ENCODE peak calls at places on chromosomes 12 and 14, in seven cellular contexts. X is M059J; V is stimulated activated CD4-positive, alpha-beta T cell treated with anti-CD3 and anti-CD28 coated beads, Interleukin-2, amount 100 ng/mL, for 24 hours; E is psoas muscle; W is AG04450; I is AG09309; N is effector memory CD4-positive, alpha-beta T cell. T is an unnamed sample.

GRCh38 chr14:76768201-76768656 is 7.0 kb downstream of the VASH1 start:
- DNase-seq in X (no peak), E (peak), W (no peak), N (peak), I (no peak), V (peak), T (no peak)

GRCh38 chr12:121861549-121862254 is 3.0 kb upstream of the HPD start:
- DNase-seq in X (peak), V (no peak), N (no peak), W (no peak), I (no peak), E (no peak), T (no peak)

GRCh38 chr12:84408936-84409335 is 503.7 kb downstream of the SLC6A15 start:
- DNase-seq in X (no peak), E (no peak), N (no peak), W (no peak), I (no peak), V (no peak), T (no peak)

GRCh38 chr14:38257500-38257899 is 1.6 kb upstream of the CLEC14A start:
- DNase-seq in V (no peak), X (no peak), I (no peak), W (no peak), N (no peak), E (no peak), T (no peak)

GRCh38 chr14:65210827-65211192 is 108.5 kb upstream of the MAX start:
- DNase-seq in V (no peak), N (no peak), E (no peak), X (no peak), W (no peak), I (no peak), T (no peak)

GRCh38 chr12:100234166-100234565 is 32.7 kb downstream of the DEPDC4 start:
- DNase-seq in V (no peak), X (peak), W (peak), N (no peak), E (no peak), I (peak), T (no peak)

GRCh38 chr12:68453876-68454275 is 121.7 kb upstream of the MDM1 start:
- DNase-seq in N (no peak), E (no peak), W (no peak), I (no peak), V (no peak), X (no peak), T (no peak)

GRCh38 chr14:103882503-103883262 is 35.3 kb upstream of the PPP1R13B start:
- DNase-seq in I (no peak), N (no peak), W (no peak), V (no peak), E (no peak), X (no peak), T (no peak)

GRCh38 chr12:104275689-104276088 is 27.9 kb upstream of the EID3 start:
- DNase-seq in N (no peak), I (no peak), W (no peak), V (no peak), E (no peak), X (peak), T (no peak)

GRCh38 chr14:62158779-62159178 is 396.6 kb downstream of the SNAPC1 start:
- DNase-seq in I (no peak), V (no peak), W (no peak), E (no peak), X (no peak), N (no peak), T (no peak)

GRCh38 chr12:115934877-115935276 is 342.6 kb downstream of the MED13L start:
- DNase-seq in E (no peak), N (no peak), I (no peak), X (no peak), W (no peak), V (no peak), T (no peak)

GRCh38 chr14:61385002-61385685 is 63.8 kb downstream of the PRKCH start:
- DNase-seq in I (no peak), X (peak), W (no peak), N (peak), E (no peak), V (peak), T (no peak)

GRCh38 chr14:101819251-101819990 is 57.9 kb downstream of the PPP2R5C start:
- DNase-seq in N (peak), E (no peak), V (peak), X (no peak), I (no peak), W (no peak), T (no peak)

GRCh38 chr12:131894981-131895639 is 688 bp downstream of the ULK1 start:
- DNase-seq in W (no peak), I (no peak), X (no peak), V (no peak), N (no peak), E (no peak), T (no peak)

GRCh38 chr14:55446127-55446736 is 5.8 kb upstream of the TBPL2 start:
- DNase-seq in V (peak), N (peak), X (peak), E (no peak), I (peak), W (peak), T (no peak)

GRCh38 chr14:21105095-21105494 is 4.2 kb downstream of the TMEM253 start:
- DNase-seq in E (no peak), X (no peak), V (no peak), I (no peak), N (no peak), W (no peak), T (no peak)

GRCh38 chr12:118972982-118973381 is 8.4 kb upstream of the SRRM4 start:
- DNase-seq in W (no peak), E (no peak), N (no peak), V (no peak), I (no peak), X (no peak), T (no peak)

GRCh38 chr12:111055181-111055880 is 135.0 kb upstream of the MYL2 start:
- DNase-seq in X (no peak), I (no peak), V (no peak), N (no peak), E (no peak), W (no peak), T (no peak)